ENCODE peak calls at places on chromosomes 16 and 17, in eight cellular contexts. One of them, this sample, is unnamed.
A peak's percentile ranks its signal among the peaks of the same experiment; 100 is the strongest.

GRCh38 chr17:4665027-4665426 is 23.5 kb upstream of the ALOX15 start:
- DNase-seq in cardiac fibroblast: no peak
- DNase-seq in upper lobe of right lung: no peak
- DNase-seq in CD8-positive, alpha-beta T cell: no peak
- DNase-seq in prostate gland: no peak
- DNase-seq in transverse colon: peak; percentile 20
- DNase-seq in fibroblast of the aortic adventitia: no peak
- DNase-seq in skeletal muscle cell: no peak
- DNase-seq in this sample: no peak

GRCh38 chr17:57243171-57243622 is 13.1 kb upstream of the MSI2 start:
- DNase-seq in cardiac fibroblast: peak; percentile 77
- DNase-seq in upper lobe of right lung: peak; percentile 78
- DNase-seq in CD8-positive, alpha-beta T cell: peak; percentile 85
- DNase-seq in prostate gland: peak; percentile 61
- DNase-seq in transverse colon: peak; percentile 79
- DNase-seq in fibroblast of the aortic adventitia: peak; percentile 72
- DNase-seq in skeletal muscle cell: no peak
- DNase-seq in this sample: peak; percentile 48

GRCh38 chr16:4472880-4473279 is 1.5 kb downstream of the NMRAL1 start:
- DNase-seq in cardiac fibroblast: no peak
- DNase-seq in upper lobe of right lung: no peak
- DNase-seq in CD8-positive, alpha-beta T cell: no peak
- DNase-seq in prostate gland: no peak
- DNase-seq in transverse colon: no peak
- DNase-seq in fibroblast of the aortic adventitia: no peak
- DNase-seq in skeletal muscle cell: no peak
- DNase-seq in this sample: no peak

GRCh38 chr17:63930951-63931575 is 1.1 kb downstream of the CD79B start:
- DNase-seq in cardiac fibroblast: peak; percentile 17
- DNase-seq in upper lobe of right lung: peak; percentile 79
- DNase-seq in CD8-positive, alpha-beta T cell: peak; percentile 79
- DNase-seq in prostate gland: no peak
- DNase-seq in transverse colon: peak; percentile 80
- DNase-seq in fibroblast of the aortic adventitia: no peak
- DNase-seq in skeletal muscle cell: no peak
- DNase-seq in this sample: peak; percentile 43

GRCh38 chr17:46144246-46144645 is 49.0 kb downstream of the KANSL1 start:
- DNase-seq in cardiac fibroblast: no peak
- DNase-seq in upper lobe of right lung: no peak
- DNase-seq in CD8-positive, alpha-beta T cell: no peak
- DNase-seq in prostate gland: no peak
- DNase-seq in transverse colon: no peak
- DNase-seq in fibroblast of the aortic adventitia: no peak
- DNase-seq in skeletal muscle cell: no peak
- DNase-seq in this sample: no peak

GRCh38 chr16:3580271-3580670 is 3.1 kb upstream of the NLRC3 start:
- DNase-seq in cardiac fibroblast: no peak
- DNase-seq in upper lobe of right lung: no peak
- DNase-seq in CD8-positive, alpha-beta T cell: no peak
- DNase-seq in prostate gland: no peak
- DNase-seq in transverse colon: no peak
- DNase-seq in fibroblast of the aortic adventitia: no peak
- DNase-seq in skeletal muscle cell: no peak
- DNase-seq in this sample: no peak

GRCh38 chr16:11130978-11131665 is 124.9 kb downstream of the SOCS1 start:
- DNase-seq in cardiac fibroblast: no peak
- DNase-seq in upper lobe of right lung: no peak
- DNase-seq in CD8-positive, alpha-beta T cell: no peak
- DNase-seq in prostate gland: no peak
- DNase-seq in transverse colon: no peak
- DNase-seq in fibroblast of the aortic adventitia: no peak
- DNase-seq in skeletal muscle cell: no peak
- DNase-seq in this sample: no peak

GRCh38 chr16:89026121-89026612 is 49.2 kb upstream of the CBFA2T3 start:
- DNase-seq in cardiac fibroblast: no peak
- DNase-seq in upper lobe of right lung: peak; percentile 1
- DNase-seq in CD8-positive, alpha-beta T cell: no peak
- DNase-seq in prostate gland: no peak
- DNase-seq in transverse colon: no peak
- DNase-seq in fibroblast of the aortic adventitia: no peak
- DNase-seq in skeletal muscle cell: no peak
- DNase-seq in this sample: peak; percentile 28

GRCh38 chr16:56357291-56357764 is 68.0 kb downstream of the AMFR start:
- DNase-seq in cardiac fibroblast: peak; percentile 56
- DNase-seq in upper lobe of right lung: no peak
- DNase-seq in CD8-positive, alpha-beta T cell: no peak
- DNase-seq in prostate gland: no peak
- DNase-seq in transverse colon: peak; percentile 7
- DNase-seq in fibroblast of the aortic adventitia: peak; percentile 63
- DNase-seq in skeletal muscle cell: no peak
- DNase-seq in this sample: no peak

GRCh38 chr17:38967290-38967738 is at the start of gene FBXO47:
- DNase-seq in cardiac fibroblast: peak; percentile 92
- DNase-seq in upper lobe of right lung: peak; percentile 96
- DNase-seq in CD8-positive, alpha-beta T cell: peak; percentile 86
- DNase-seq in prostate gland: peak; percentile 87
- DNase-seq in transverse colon: peak; percentile 86
- DNase-seq in fibroblast of the aortic adventitia: peak; percentile 83
- DNase-seq in skeletal muscle cell: peak; percentile 45
- DNase-seq in this sample: peak; percentile 76

GRCh38 chr17:81388612-81389367 is 6.5 kb upstream of the BAHCC1 start:
- DNase-seq in cardiac fibroblast: no peak
- DNase-seq in upper lobe of right lung: no peak
- DNase-seq in CD8-positive, alpha-beta T cell: no peak
- DNase-seq in prostate gland: no peak
- DNase-seq in transverse colon: no peak
- DNase-seq in fibroblast of the aortic adventitia: no peak
- DNase-seq in skeletal muscle cell: no peak
- DNase-seq in this sample: no peak

GRCh38 chr17:71084219-71084618 is 914.9 kb downstream of the KCNJ2 start:
- DNase-seq in cardiac fibroblast: peak; percentile 45
- DNase-seq in upper lobe of right lung: no peak
- DNase-seq in CD8-positive, alpha-beta T cell: no peak
- DNase-seq in prostate gland: peak; percentile 9
- DNase-seq in transverse colon: peak; percentile 46
- DNase-seq in fibroblast of the aortic adventitia: peak; percentile 24
- DNase-seq in skeletal muscle cell: no peak
- DNase-seq in this sample: no peak

GRCh38 chr17:10114931-10115535 is 83.4 kb downstream of the GAS7 start:
- DNase-seq in cardiac fibroblast: peak; percentile 98
- DNase-seq in upper lobe of right lung: peak; percentile 89
- DNase-seq in CD8-positive, alpha-beta T cell: peak; percentile 88
- DNase-seq in prostate gland: peak; percentile 79
- DNase-seq in transverse colon: peak; percentile 84
- DNase-seq in fibroblast of the aortic adventitia: peak; percentile 96
- DNase-seq in skeletal muscle cell: peak; percentile 97
- DNase-seq in this sample: peak; percentile 61

GRCh38 chr17:10099051-10099571 is 99.3 kb downstream of the GAS7 start:
- DNase-seq in cardiac fibroblast: peak; percentile 85
- DNase-seq in upper lobe of right lung: no peak
- DNase-seq in CD8-positive, alpha-beta T cell: no peak
- DNase-seq in prostate gland: no peak
- DNase-seq in transverse colon: no peak
- DNase-seq in fibroblast of the aortic adventitia: peak; percentile 87
- DNase-seq in skeletal muscle cell: peak; percentile 29
- DNase-seq in this sample: no peak

GRCh38 chr17:19579867-19580565 is 46.4 kb downstream of the SLC47A1 start:
- DNase-seq in cardiac fibroblast: peak; percentile 13
- DNase-seq in upper lobe of right lung: no peak
- DNase-seq in CD8-positive, alpha-beta T cell: no peak
- DNase-seq in prostate gland: no peak
- DNase-seq in transverse colon: no peak
- DNase-seq in fibroblast of the aortic adventitia: no peak
- DNase-seq in skeletal muscle cell: no peak
- DNase-seq in this sample: no peak

GRCh38 chr17:48995332-48995870 is 1.8 kb upstream of the IGF2BP1 start:
- DNase-seq in cardiac fibroblast: no peak
- DNase-seq in upper lobe of right lung: no peak
- DNase-seq in CD8-positive, alpha-beta T cell: no peak
- DNase-seq in prostate gland: no peak
- DNase-seq in transverse colon: no peak
- DNase-seq in fibroblast of the aortic adventitia: no peak
- DNase-seq in skeletal muscle cell: no peak
- DNase-seq in this sample: no peak

GRCh38 chr17:7260601-7261376 is 1.5 kb downstream of the CLDN7 start:
- DNase-seq in cardiac fibroblast: no peak
- DNase-seq in upper lobe of right lung: peak; percentile 93
- DNase-seq in CD8-positive, alpha-beta T cell: no peak
- DNase-seq in prostate gland: peak; percentile 64
- DNase-seq in transverse colon: peak; percentile 84
- DNase-seq in fibroblast of the aortic adventitia: no peak
- DNase-seq in skeletal muscle cell: no peak
- DNase-seq in this sample: no peak

GRCh38 chr17:7263071-7263800 is 958 bp upstream of the CLDN7 start:
- DNase-seq in cardiac fibroblast: no peak
- DNase-seq in upper lobe of right lung: peak; percentile 88
- DNase-seq in CD8-positive, alpha-beta T cell: peak; percentile 51
- DNase-seq in prostate gland: no peak
- DNase-seq in transverse colon: peak; percentile 95
- DNase-seq in fibroblast of the aortic adventitia: no peak
- DNase-seq in skeletal muscle cell: no peak
- DNase-seq in this sample: no peak

GRCh38 chr17:7263801-7264078 is 1.5 kb upstream of the CLDN7 start:
- DNase-seq in cardiac fibroblast: no peak
- DNase-seq in upper lobe of right lung: no peak
- DNase-seq in CD8-positive, alpha-beta T cell: no peak
- DNase-seq in prostate gland: no peak
- DNase-seq in transverse colon: peak; percentile 76
- DNase-seq in fibroblast of the aortic adventitia: no peak
- DNase-seq in skeletal muscle cell: no peak
- DNase-seq in this sample: no peak

GRCh38 chr17:7261377-7262191 is 694 bp downstream of the CLDN7 start:
- DNase-seq in cardiac fibroblast: no peak
- DNase-seq in upper lobe of right lung: peak; percentile 79
- DNase-seq in CD8-positive, alpha-beta T cell: peak; percentile 71
- DNase-seq in prostate gland: no peak
- DNase-seq in transverse colon: no peak
- DNase-seq in fibroblast of the aortic adventitia: no peak
- DNase-seq in skeletal muscle cell: no peak
- DNase-seq in this sample: no peak

DNA sequence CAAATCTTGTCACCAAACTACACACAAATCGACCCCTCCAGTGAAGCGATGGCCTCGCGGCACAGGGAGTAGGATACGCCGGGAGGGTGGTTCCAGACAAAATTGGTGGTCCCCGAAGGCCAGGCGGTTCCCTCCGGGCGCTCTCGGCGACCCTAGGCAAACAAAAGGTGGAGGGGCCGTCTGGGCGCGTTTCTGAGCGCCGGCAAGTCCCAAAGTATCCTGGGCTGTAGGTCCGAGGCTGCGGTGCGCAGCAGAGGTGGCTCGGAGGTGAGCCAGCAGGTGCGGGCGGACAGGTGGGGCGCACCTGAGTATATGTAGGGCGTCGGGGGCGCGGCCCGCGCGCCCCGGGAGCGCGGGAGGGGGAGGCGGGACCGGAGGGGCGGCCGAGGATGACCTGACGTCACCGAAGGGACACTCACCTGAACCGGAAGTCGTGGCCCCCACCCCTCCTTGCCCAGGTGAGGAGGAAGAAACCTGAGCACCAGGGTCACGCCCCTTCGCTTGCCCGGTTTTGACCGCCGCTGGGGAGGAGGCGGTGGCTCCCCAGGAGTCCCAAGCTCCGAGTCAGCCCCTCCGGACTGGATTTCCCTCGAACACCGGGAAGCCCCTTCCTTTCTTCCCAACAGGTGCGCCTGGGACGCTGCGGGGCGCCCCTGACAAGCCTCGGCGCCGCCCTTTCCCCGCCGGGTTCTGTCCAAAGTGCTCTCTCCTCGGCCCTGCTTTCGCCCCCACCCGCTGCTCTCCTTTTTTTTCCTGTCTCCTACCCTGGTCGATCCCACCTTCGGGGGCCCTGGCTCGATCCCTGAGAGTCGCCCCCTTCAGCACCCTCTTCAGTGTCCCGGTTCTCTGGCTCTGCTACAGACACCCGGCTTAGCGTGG is at the start of gene CLDN7:
- DNase-seq in cardiac fibroblast: no peak
- DNase-seq in upper lobe of right lung: peak; percentile 95
- DNase-seq in CD8-positive, alpha-beta T cell: no peak
- DNase-seq in prostate gland: peak; percentile 71
- DNase-seq in transverse colon: peak; percentile 94
- DNase-seq in fibroblast of the aortic adventitia: no peak
- DNase-seq in skeletal muscle cell: no peak
- DNase-seq in this sample: no peak
- H3K4me3 ChIP-seq in cardiac fibroblast: peak within 1 kb of the TSS; percentile 36
- H3K4me3 ChIP-seq in upper lobe of right lung: peak within 1 kb of the TSS; percentile 68
- H3K4me3 ChIP-seq in CD8-positive, alpha-beta T cell: peak within 1 kb of the TSS; percentile 61
- H3K4me3 ChIP-seq in prostate gland: peak within 1 kb of the TSS; percentile 37
- H3K4me3 ChIP-seq in transverse colon: peak within 1 kb of the TSS; percentile 46
- H3K4me3 ChIP-seq in fibroblast of the aortic adventitia: peak within 1 kb of the TSS; percentile 22
- H3K4me3 ChIP-seq in skeletal muscle cell: peak within 1 kb of the TSS; percentile 40
- H3K4me3 ChIP-seq in this sample: peak within 1 kb of the TSS; percentile 62

GRCh38 chr16:578870-579405 is 9.2 kb downstream of the PIGQ start:
- DNase-seq in cardiac fibroblast: peak; percentile 88
- DNase-seq in upper lobe of right lung: peak; percentile 91
- DNase-seq in CD8-positive, alpha-beta T cell: peak; percentile 68
- DNase-seq in prostate gland: peak; percentile 74
- DNase-seq in transverse colon: peak; percentile 79
- DNase-seq in fibroblast of the aortic adventitia: peak; percentile 72
- DNase-seq in skeletal muscle cell: no peak
- DNase-seq in this sample: peak; percentile 41
- H3K4me3 ChIP-seq in cardiac fibroblast: no peak overlapping the region
- H3K4me3 ChIP-seq in upper lobe of right lung: no peak overlapping the region
- H3K4me3 ChIP-seq in CD8-positive, alpha-beta T cell: no peak overlapping the region
- H3K4me3 ChIP-seq in prostate gland: no peak overlapping the region
- H3K4me3 ChIP-seq in transverse colon: no peak overlapping the region
- H3K4me3 ChIP-seq in fibroblast of the aortic adventitia: no peak overlapping the region
- H3K4me3 ChIP-seq in skeletal muscle cell: no peak overlapping the region
- H3K4me3 ChIP-seq in this sample: no peak overlapping the region

DNA sequence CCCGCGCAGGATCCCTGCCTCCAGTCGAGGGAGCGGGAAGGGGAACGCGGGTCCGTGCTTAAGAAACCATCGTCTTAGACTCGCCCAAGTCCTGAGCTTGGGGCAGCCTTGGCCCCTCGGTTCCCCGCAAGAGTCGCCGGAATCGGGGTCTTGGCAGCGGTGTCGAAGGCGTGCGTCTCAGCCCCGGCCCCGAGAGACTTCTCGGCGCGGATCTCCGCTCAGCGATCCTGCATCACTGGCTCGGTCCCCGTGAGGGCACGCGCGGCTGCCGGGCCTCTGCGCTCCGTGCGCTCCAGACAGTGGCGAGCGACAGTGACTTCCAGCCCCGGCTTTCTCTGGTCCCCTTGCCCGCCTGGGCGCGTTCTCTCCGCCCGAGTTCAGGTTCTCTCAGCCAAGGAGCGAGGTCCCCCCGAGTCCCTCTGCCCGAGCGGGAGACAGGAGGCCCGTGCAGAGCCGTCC is 383 bp downstream of the HS3ST3A1 start:
- DNase-seq in cardiac fibroblast: no peak
- DNase-seq in upper lobe of right lung: no peak
- DNase-seq in CD8-positive, alpha-beta T cell: no peak
- DNase-seq in prostate gland: no peak
- DNase-seq in transverse colon: no peak
- DNase-seq in fibroblast of the aortic adventitia: no peak
- DNase-seq in skeletal muscle cell: no peak
- DNase-seq in this sample: no peak
- H3K4me3 ChIP-seq in cardiac fibroblast: peak overlapping the region; percentile 71
- H3K4me3 ChIP-seq in upper lobe of right lung: peak overlapping the region; percentile 45
- H3K4me3 ChIP-seq in CD8-positive, alpha-beta T cell: peak overlapping the region; percentile 4
- H3K4me3 ChIP-seq in prostate gland: peak overlapping the region; percentile 38
- H3K4me3 ChIP-seq in transverse colon: peak overlapping the region; percentile 18
- H3K4me3 ChIP-seq in fibroblast of the aortic adventitia: peak overlapping the region; percentile 87
- H3K4me3 ChIP-seq in skeletal muscle cell: peak overlapping the region; percentile 86
- H3K4me3 ChIP-seq in this sample: peak overlapping the region; percentile 37

GRCh38 chr17:2107050-2107449 is 52.1 kb downstream of the HIC1 start:
- DNase-seq in cardiac fibroblast: no peak
- DNase-seq in upper lobe of right lung: no peak
- DNase-seq in CD8-positive, alpha-beta T cell: no peak
- DNase-seq in prostate gland: no peak
- DNase-seq in transverse colon: no peak
- DNase-seq in fibroblast of the aortic adventitia: no peak
- DNase-seq in skeletal muscle cell: no peak
- DNase-seq in this sample: no peak
- H3K4me3 ChIP-seq in cardiac fibroblast: no peak overlapping the region
- H3K4me3 ChIP-seq in upper lobe of right lung: no peak overlapping the region
- H3K4me3 ChIP-seq in CD8-positive, alpha-beta T cell: no peak overlapping the region
- H3K4me3 ChIP-seq in prostate gland: no peak overlapping the region
- H3K4me3 ChIP-seq in transverse colon: no peak overlapping the region
- H3K4me3 ChIP-seq in fibroblast of the aortic adventitia: no peak overlapping the region
- H3K4me3 ChIP-seq in skeletal muscle cell: no peak overlapping the region
- H3K4me3 ChIP-seq in this sample: no peak overlapping the region

This sample was measured in effector memory CD4-positive, alpha-beta T cell.